ENCODE peak calls at places on chromosome 9, in ten cellular contexts. S is fibroblast of pulmonary artery; Z is nucleus accumbens; M is MG63; Q is stomach; F is NCI-H460; B is GM12865; U is HT1080; T is activated CD4-positive, alpha-beta memory T cell treated with anti-CD3 and anti-CD28 coated beads, Interleukin-2, amount 10 ng/mL, durations not matched to agents 7 days and 5 days; E is transverse colon. N is an unnamed sample.

GRCh38 chr9:116857321-116857720 is 170.2 kb downstream of the TRIM32 start:
- DNase-seq in T (no peak), M (no peak), Q (no peak), E (no peak), F (no peak), U (no peak), Z (no peak), S (no peak), B (no peak), N (no peak)

GRCh38 chr9:125341566-125341965 is 79.9 kb downstream of the GAPVD1 start:
- DNase-seq in M (no peak), S (no peak), F (no peak), Z (no peak), Q (no peak), T (no peak), E (no peak), U (no peak), B (no peak), N (no peak)

GRCh38 chr9:127390243-127390535 is 6.8 kb upstream of the SLC2A8 start:
- DNase-seq in E (no peak), S (no peak), Z (no peak), U (no peak), T (no peak), Q (no peak), F (no peak), M (no peak), B (no peak), N (no peak)

GRCh38 chr9:92164490-92164889 is 49.3 kb upstream of the SPTLC1 start:
- DNase-seq in E (no peak), B (no peak), F (no peak), Z (no peak), T (no peak), S (no peak), U (no peak), M (no peak), Q (no peak), N (no peak)

GRCh38 chr9:5626727-5627634 is 1.9 kb upstream of the RIC1 start:
- DNase-seq in M (peak; percentile 21), S (peak; percentile 95), E (peak; percentile 28), B (peak; percentile 94), U (no peak), Q (no peak), F (no peak), T (peak; percentile 59), Z (peak; percentile 16), N (no peak)

GRCh38 chr9:97853056-97853843 is at the start of gene FOXE1:
- DNase-seq in Q (no peak), S (no peak), B (no peak), T (no peak), E (no peak), U (no peak), Z (no peak), M (peak; percentile 36), F (no peak), N (no peak)

GRCh38 chr9:35828716-35829083 is at the start of gene FAM221B:
- DNase-seq in M (peak; percentile 44), F (no peak), E (peak; percentile 48), S (no peak), B (no peak), T (peak; percentile 50), Q (no peak), U (no peak), Z (no peak), N (no peak)

GRCh38 chr9:137694236-137694959 is 75.6 kb downstream of the EHMT1 start:
- DNase-seq in U (no peak), F (no peak), E (no peak), S (no peak), Z (no peak), B (no peak), T (no peak), Q (no peak), M (no peak), N (no peak)

GRCh38 chr9:91896513-91897121 is 53.4 kb downstream of the ROR2 start:
- DNase-seq in U (no peak), F (no peak), M (no peak), T (no peak), E (peak; percentile 40), Q (peak; percentile 71), Z (no peak), S (peak; percentile 76), B (no peak), N (no peak)

GRCh38 chr9:127485995-127486394 is 34.7 kb downstream of the LRSAM1 start:
- DNase-seq in T (no peak), F (no peak), S (no peak), U (no peak), M (no peak), B (no peak), E (no peak), Z (no peak), Q (no peak), N (no peak)

GRCh38 chr9:68979538-68980314 is 34.2 kb downstream of the PRKACG start:
- DNase-seq in T (peak; percentile 44), B (peak; percentile 51), F (no peak), S (no peak), M (no peak), Z (peak; percentile 10), U (no peak), E (peak; percentile 26), Q (no peak), N (no peak)

GRCh38 chr9:125472926-125473701 is 211.5 kb downstream of the GAPVD1 start:
- DNase-seq in B (no peak), Z (no peak), F (peak; percentile 83), U (peak; percentile 73), T (no peak), E (no peak), S (peak; percentile 72), M (peak; percentile 61), Q (no peak), N (no peak)

GRCh38 chr9:5910413-5911057 is 19.8 kb downstream of the MLANA start:
- DNase-seq in B (no peak), U (no peak), F (no peak), M (no peak), S (no peak), E (no peak), Z (no peak), T (no peak), Q (no peak), N (no peak)

GRCh38 chr9:101708855-101709254 is 29.6 kb downstream of the GRIN3A start:
- DNase-seq in S (no peak), E (no peak), M (no peak), F (no peak), T (no peak), Z (no peak), B (no peak), Q (no peak), U (no peak), N (no peak)

GRCh38 chr9:72315089-72315509 is 49.9 kb downstream of the ZFAND5 start:
- DNase-seq in F (no peak), E (peak; percentile 58), Z (peak; percentile 38), S (peak; percentile 75), M (peak; percentile 56), B (peak; percentile 14), T (no peak), U (peak; percentile 7), Q (peak; percentile 74), N (no peak)

GRCh38 chr9:127340721-127341120 is 56.2 kb upstream of the SLC2A8 start:
- DNase-seq in F (no peak), T (no peak), Q (no peak), Z (no peak), U (no peak), M (no peak), E (no peak), B (no peak), S (peak; percentile 39), N (no peak)

GRCh38 chr9:134648701-134649525 is 7.3 kb downstream of the COL5A1 start:
- DNase-seq in F (no peak), B (no peak), S (peak; percentile 54), Q (no peak), Z (no peak), U (peak; percentile 67), T (no peak), M (no peak), E (no peak), N (no peak)

GRCh38 chr9:113957778-113958430 is 81.8 kb downstream of the ZNF618 start:
- DNase-seq in F (no peak), Q (no peak), M (peak; percentile 72), Z (no peak), B (no peak), S (peak; percentile 80), T (no peak), U (peak; percentile 81), E (peak; percentile 27), N (no peak)

GRCh38 chr9:72424131-72424530 is 59.1 kb upstream of the ZFAND5 start:
- DNase-seq in M (no peak), T (no peak), U (no peak), Z (no peak), B (no peak), E (no peak), Q (no peak), F (no peak), S (no peak), N (no peak)

GRCh38 chr9:131603711-131604439 is 58.6 kb downstream of the PRRT1B start:
- DNase-seq in M (no peak), U (no peak), S (no peak), Q (no peak), E (no peak), Z (no peak), B (no peak), T (no peak), F (no peak), N (no peak)

GRCh38 chr9:128390813-128391711 is 19.9 kb downstream of the URM1 start:
- DNase-seq in Q (no peak), S (no peak), U (no peak), Z (peak; percentile 63), M (no peak), T (no peak), B (no peak), F (no peak), E (no peak), N (no peak)